ENCODE peak calls at places on chromosomes 16 and 17, in nine cellular contexts. O is islet precursor cell; G is stimulated activated CD8-positive, alpha-beta memory T cell treated with anti-CD3 and anti-CD28 coated beads, Interleukin-2, amount 100 ng/mL, for 1 hour; U is mucosa of descending colon; F is dermis blood vessel endothelial cell; Y is skeletal muscle cell; M is NCI-H510A treated with DMSO at 0.1 percent for 48 hours; E is NCI-H1436; Q is NCI-H524 treated with DMSO at 0.1 percent for 48 hours. X is an unnamed sample.

GRCh38 chr17:38877130-38877851 is 7.4 kb downstream of the LASP1 start:
- DNase-seq in E (peak), G (no peak), M (peak), F (no peak), O (no peak), U (no peak), Y (no peak), Q (no peak), X (no peak)

GRCh38 chr17:59572301-59572924 is 7.0 kb downstream of the DHX40 start:
- DNase-seq in O (no peak), Y (peak), G (no peak), E (no peak), U (no peak), M (no peak), Q (no peak), F (no peak), X (no peak)

GRCh38 chr16:79131676-79132075 is 468.9 kb downstream of the MAF start:
- DNase-seq in M (no peak), O (no peak), G (no peak), Y (no peak), Q (no peak), F (no peak), E (no peak), U (no peak), X (no peak)

GRCh38 chr16:3131755-3132377 is 3.0 kb upstream of the ZNF213 start:
- DNase-seq in O (peak), Q (no peak), G (no peak), M (no peak), Y (no peak), E (no peak), U (peak), F (peak), X (peak)

GRCh38 chr17:2266045-2266864 is 37.3 kb downstream of the SMG6 start:
- DNase-seq in U (peak), Q (no peak), Y (no peak), F (peak), G (peak), M (no peak), O (no peak), E (no peak), X (peak)

GRCh38 chr16:12225816-12226480 is 249.4 kb downstream of the SNX29 start:
- DNase-seq in O (no peak), Y (no peak), U (no peak), F (no peak), Q (no peak), G (no peak), E (no peak), M (no peak), X (no peak)

GRCh38 chr17:41885733-41886132 is 20.5 kb upstream of the KLHL11 start:
- DNase-seq in O (no peak), E (no peak), M (no peak), U (no peak), G (no peak), F (peak), Q (no peak), Y (no peak), X (no peak)

GRCh38 chr17:16349461-16349860 is 3.8 kb downstream of the CENPV start:
- DNase-seq in F (no peak), M (no peak), E (no peak), G (no peak), O (no peak), Q (no peak), Y (no peak), U (no peak), X (no peak)

GRCh38 chr17:80565347-80566053 is 20.9 kb downstream of the RPTOR start:
- DNase-seq in U (no peak), Y (no peak), E (no peak), F (no peak), Q (no peak), M (no peak), O (no peak), G (no peak), X (no peak)

GRCh38 chr17:80443916-80444708 is 29.1 kb downstream of the ENDOV start:
- DNase-seq in Q (peak), E (peak), Y (no peak), U (no peak), G (no peak), F (no peak), M (no peak), O (no peak), X (no peak)

GRCh38 chr17:63132509-63132911 is 166.5 kb downstream of the TANC2 start:
- DNase-seq in E (no peak), Q (no peak), F (no peak), O (no peak), M (no peak), G (no peak), Y (no peak), U (no peak), X (no peak)

GRCh38 chr17:2837147-2837561 is 40.9 kb downstream of the RAP1GAP2 start:
- DNase-seq in O (no peak), G (no peak), U (no peak), Y (no peak), F (no peak), Q (no peak), E (no peak), M (no peak), X (no peak)

GRCh38 chr16:58418601-58419000 is 26.3 kb downstream of the GINS3 start:
- DNase-seq in Q (no peak), U (no peak), F (peak), O (no peak), Y (no peak), G (no peak), E (no peak), M (no peak), X (peak)

GRCh38 chr16:67942200-67942509 is 1.8 kb downstream of the LCAT start:
- DNase-seq in U (peak), O (peak), M (no peak), G (no peak), Q (no peak), E (no peak), Y (no peak), F (peak), X (peak)

GRCh38 chr16:85349413-85350145 is 237.3 kb upstream of the CIBAR2 start:
- DNase-seq in G (no peak), Y (no peak), F (no peak), O (no peak), E (peak), U (no peak), M (no peak), Q (no peak), X (no peak)

GRCh38 chr17:2943971-2944370 is 119.4 kb downstream of the OR1D5 start:
- DNase-seq in Y (no peak), U (no peak), E (no peak), O (peak), M (no peak), G (no peak), Q (no peak), F (no peak), X (no peak)

GRCh38 chr17:49546546-49547535 is 28.8 kb upstream of the NXPH3 start:
- DNase-seq in G (no peak), F (no peak), O (peak), M (no peak), Q (no peak), Y (no peak), E (no peak), U (no peak), X (no peak)

GRCh38 chr17:16879686-16880085 is 92.2 kb downstream of the TNFRSF13B start:
- DNase-seq in Y (no peak), M (no peak), U (no peak), Q (no peak), E (no peak), O (no peak), F (no peak), G (no peak), X (no peak)

GRCh38 chr17:69997332-69997731 is 77.7 kb upstream of the KCNJ16 start:
- DNase-seq in F (peak), E (no peak), G (no peak), M (no peak), Q (no peak), U (peak), O (no peak), Y (no peak), X (no peak)

GRCh38 chr17:73043686-73044581 is 48.6 kb downstream of the SLC39A11 start:
- DNase-seq in O (no peak), G (no peak), F (no peak), Y (peak), E (no peak), U (no peak), Q (no peak), M (no peak), X (no peak)

GRCh38 chr17:43591750-43592562 is 45.8 kb upstream of the ETV4 start:
- DNase-seq in Q (no peak), O (peak), M (no peak), Y (peak), U (peak), G (no peak), E (no peak), F (peak), X (peak)

GRCh38 chr16:9687737-9688319 is 494.4 kb downstream of the GRIN2A start:
- DNase-seq in Q (no peak), F (no peak), O (no peak), Y (no peak), U (no peak), E (no peak), M (no peak), G (no peak), X (no peak)